ENCODE peak calls at places on chromosomes 7 and 10, in seven cellular contexts. L is GM12878, Z is H9, V is astrocyte, B is neural progenitor cell, H is PC-3, E is HepG2. S is an unnamed sample.
A peak's percentile ranks its signal among the peaks of the same experiment; 100 is the strongest.

GRCh38 chr7:37208528-37208927 is 240.1 kb downstream of the ELMO1 start:
- DNase-seq in L (peak; percentile 26), V (peak; percentile 38), B (peak; percentile 70), H (peak; percentile 5), Z (peak; percentile 44), E (peak; percentile 53), S (peak; percentile 78)

GRCh38 chr10:114131094-114131493 is 42.9 kb downstream of the CCDC186 start:
- DNase-seq in V (no peak), H (no peak), L (peak; percentile 9), E (no peak), B (no peak), Z (no peak), S (peak; percentile 76)

GRCh38 chr7:24346716-24347115 is 62.7 kb downstream of the NPY start:
- DNase-seq in B (no peak), V (no peak), L (no peak), Z (no peak), E (no peak), H (peak; percentile 11), S (no peak)

GRCh38 chr10:93518531-93518930 is 22.1 kb downstream of the CEP55 start:
- DNase-seq in V (no peak), L (no peak), Z (no peak), E (no peak), B (no peak), H (no peak), S (no peak)

GRCh38 chr7:36747251-36747968 is 23.1 kb upstream of the AOAH start:
- DNase-seq in V (peak; percentile 83), H (no peak), E (no peak), Z (no peak), B (no peak), L (no peak), S (no peak)

GRCh38 chr7:8365499-8366110 is 67.8 kb upstream of the NXPH1 start:
- DNase-seq in Z (no peak), H (peak; percentile 49), B (peak; percentile 64), E (peak; percentile 37), L (no peak), V (no peak), S (no peak)

GRCh38 chr10:13189946-13190345 is 28.6 kb downstream of the MCM10 start:
- DNase-seq in Z (no peak), E (no peak), L (no peak), B (no peak), V (no peak), H (no peak), S (no peak)

GRCh38 chr10:24569828-24570657 is 153.6 kb downstream of the ARHGAP21 start:
- DNase-seq in H (no peak), L (no peak), B (no peak), E (no peak), V (no peak), Z (no peak), S (no peak)

GRCh38 chr10:6203331-6204062 is 765 bp downstream of the PFKFB3 start:
- DNase-seq in B (peak; percentile 95), H (peak; percentile 31), V (peak; percentile 30), E (no peak), L (no peak), Z (peak; percentile 77), S (peak; percentile 85)

GRCh38 chr7:3008386-3008785 is 35.3 kb downstream of the CARD11 start:
- DNase-seq in Z (no peak), V (no peak), H (no peak), L (no peak), B (no peak), E (no peak), S (no peak)

GRCh38 chr7:141572175-141572574 is 21.0 kb downstream of the AGK start:
- DNase-seq in L (no peak), V (no peak), H (no peak), Z (no peak), E (no peak), B (no peak), S (no peak)

GRCh38 chr7:41188163-41189130 is 514.4 kb downstream of the INHBA start:
- DNase-seq in H (peak; percentile 90), E (no peak), V (peak; percentile 91), Z (no peak), B (no peak), L (no peak), S (no peak)

GRCh38 chr10:104435822-104436221 is 82.2 kb downstream of the CFAP58 start:
- DNase-seq in H (no peak), V (no peak), L (no peak), E (no peak), Z (no peak), B (no peak), S (no peak)

GRCh38 chr7:129779602-129780256 is 168.2 kb downstream of the NRF1 start:
- DNase-seq in L (no peak), H (peak; percentile 46), E (peak; percentile 61), V (no peak), B (peak; percentile 85), Z (no peak), S (peak; percentile 91)

GRCh38 chr7:95509199-95509598 is 23.5 kb downstream of the ASB4 start:
- DNase-seq in E (peak; percentile 25), L (no peak), H (no peak), V (peak; percentile 76), B (peak; percentile 97), Z (peak; percentile 50), S (no peak)

GRCh38 chr7:80413395-80413955 is 98.4 kb downstream of the GNAT3 start:
- DNase-seq in E (no peak), V (no peak), B (peak; percentile 14), L (no peak), Z (no peak), H (no peak), S (no peak)

GRCh38 chr7:99764478-99764877 is 19.5 kb downstream of the CYP3A4 start:
- DNase-seq in B (no peak), V (no peak), E (no peak), L (no peak), H (no peak), Z (no peak), S (no peak)
- H3K79me2 ChIP-seq in B (no peaks in the 10 kb centered on the region), V (no peaks in the 10 kb centered on the region), E (no peaks in the 10 kb centered on the region), L (no peaks in the 10 kb centered on the region), H (no peaks in the 10 kb centered on the region), Z (no peaks in the 10 kb centered on the region), S (no peaks in the 10 kb centered on the region)

GRCh38 chr10:3805791-3806381 is 20.9 kb upstream of the KLF6 start:
- DNase-seq in H (peak; percentile 77), Z (peak; percentile 69), B (no peak), V (peak; percentile 83), L (no peak), E (no peak), S (peak; percentile 72)

GRCh38 chr10:3805227-3805790 is 20.3 kb upstream of the KLF6 start:
- DNase-seq in V (peak; percentile 89), B (no peak), L (peak; percentile 71), H (peak; percentile 75), E (no peak), Z (no peak), S (peak; percentile 50)

GRCh38 chr10:3807221-3807927 is 22.4 kb upstream of the KLF6 start:
- DNase-seq in Z (no peak), B (no peak), E (no peak), V (no peak), L (no peak), H (no peak), S (peak; percentile 43)

GRCh38 chr10:3807928-3808496 is 23.0 kb upstream of the KLF6 start:
- DNase-seq in Z (no peak), E (no peak), H (no peak), L (no peak), B (no peak), V (no peak), S (no peak)

GRCh38 chr10:3806603-3807002 is 21.6 kb upstream of the KLF6 start:
- DNase-seq in H (peak; percentile 83), V (peak; percentile 96), E (peak; percentile 39), L (no peak), Z (no peak), B (no peak), S (no peak)
- H3K9ac ChIP-seq in H (peak overlapping the region; percentile 99), V (peak overlapping the region; percentile 81), E (no peak overlapping the region), L (no peak overlapping the region), Z (no peak overlapping the region), B (no peak overlapping the region), S (no peak overlapping the region)

GRCh38 chr10:35470967-35471366 is 134.2 kb upstream of the GJD4 start:
- DNase-seq in E (no peak), L (no peak), H (no peak), Z (no peak), B (no peak), V (no peak), S (no peak)
- H4K20me1 ChIP-seq in E (peaks cover 22% of the 10 kb centered on the region), L (no peaks in the 10 kb centered on the region), H (peaks cover 51% of the 10 kb centered on the region), Z (no peaks in the 10 kb centered on the region), B (peaks cover 55% of the 10 kb centered on the region), V (peaks cover 74% of the 10 kb centered on the region), S (peaks cover 5% of the 10 kb centered on the region)

DNA sequence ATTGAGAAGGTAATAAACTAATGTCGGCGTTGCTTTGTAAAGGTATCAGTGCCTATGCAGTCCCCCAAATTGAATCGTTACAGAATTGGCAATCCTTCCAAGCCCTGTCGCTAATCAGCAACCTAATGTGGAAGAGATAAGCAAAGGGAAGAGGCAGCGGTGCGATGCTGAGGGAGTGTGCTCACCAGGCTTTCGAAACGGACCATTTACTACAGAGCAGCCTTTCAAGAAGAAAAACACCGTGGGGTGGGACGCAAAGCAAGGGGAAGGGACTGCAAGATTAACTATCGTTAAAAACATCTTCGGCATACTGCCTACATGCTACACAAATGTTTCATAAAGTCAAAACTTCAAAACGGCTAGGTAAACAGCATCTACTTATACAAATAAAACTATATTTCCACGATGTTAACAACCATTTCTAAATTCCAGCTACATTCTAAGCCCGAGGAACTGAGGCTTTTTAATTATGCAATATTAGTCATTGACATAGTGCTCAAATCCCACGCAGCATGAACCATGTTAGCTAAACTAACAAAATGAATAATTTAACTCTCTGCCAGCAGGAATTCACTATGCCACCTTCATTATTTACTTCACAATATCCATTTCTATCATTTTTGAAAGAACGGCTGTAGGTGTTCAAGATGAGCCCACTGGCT is 85.2 kb downstream of the CHCHD3 start:
- DNase-seq in Z (no peak), V (peak; percentile 21), B (peak; percentile 45), H (no peak), E (no peak), L (no peak), S (no peak)
- H3K79me2 ChIP-seq in Z (peaks cover 16% of the 10 kb centered on the region), V (peaks cover 46% of the 10 kb centered on the region), B (peaks cover 97% of the 10 kb centered on the region), H (peaks cover 60% of the 10 kb centered on the region), E (peaks cover 3% of the 10 kb centered on the region), L (peaks cover 12% of the 10 kb centered on the region), S (peaks cover 100% of the 10 kb centered on the region)

GRCh38 chr7:92058899-92059298 is 75.4 kb downstream of the CYP51A1 start:
- DNase-seq in Z (no peak), E (no peak), H (no peak), V (no peak), L (no peak), B (no peak), S (no peak)
- H3K9ac ChIP-seq in Z (no peak overlapping the region), E (no peak overlapping the region), H (no peak overlapping the region), V (no peak overlapping the region), L (no peak overlapping the region), B (no peak overlapping the region), S (no peak overlapping the region)

DNA sequence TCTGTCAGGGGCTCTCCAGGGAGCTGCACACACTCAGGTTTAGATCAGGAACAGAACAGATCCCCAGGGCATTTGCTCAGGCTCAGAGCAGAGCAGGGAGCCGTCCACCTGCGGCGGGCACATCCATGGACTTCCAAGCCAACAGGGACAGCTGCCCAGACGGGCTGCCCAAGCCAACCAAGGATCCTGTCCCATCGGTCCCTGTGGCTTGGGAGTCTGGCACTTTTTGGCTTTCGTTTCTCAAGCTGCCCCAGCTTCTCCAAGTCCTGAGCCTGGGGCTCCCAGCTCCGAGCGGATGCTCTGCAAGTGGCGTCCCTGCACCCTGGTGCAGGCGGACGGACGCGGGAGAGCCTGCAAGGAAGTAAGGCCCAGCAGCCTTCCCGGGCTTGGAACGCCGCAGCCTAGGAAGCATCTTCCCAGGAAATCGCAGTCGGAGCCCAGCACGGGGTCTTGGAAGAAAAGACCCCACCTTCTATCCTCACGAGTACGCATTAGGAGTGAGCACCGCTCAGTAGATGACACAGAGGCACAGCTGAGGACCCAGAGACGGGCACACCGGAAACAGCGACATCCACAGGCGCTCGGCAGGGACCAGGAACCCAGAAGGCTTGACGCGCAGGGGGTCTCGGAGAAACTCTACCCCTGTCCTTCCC is 6.0 kb downstream of the GPR146 start:
- DNase-seq in E (no peak), Z (no peak), B (no peak), L (no peak), H (no peak), V (no peak), S (no peak)
- H4K20me1 ChIP-seq in E (no peaks in the 10 kb centered on the region), Z (no peaks in the 10 kb centered on the region), B (peaks cover 33% of the 10 kb centered on the region), L (no peaks in the 10 kb centered on the region), H (no peaks in the 10 kb centered on the region), V (peaks cover 74% of the 10 kb centered on the region), S (peaks cover 69% of the 10 kb centered on the region)

S was measured in Karpas-422.